ENCODE peak calls at places on chromosomes 2 and 18, in four cellular contexts. V is K562, H is HL-60, M is GM12878. A is an unnamed sample.

GRCh38 chr2:44679584-44679983 is 261.9 kb upstream of the SIX3 start:
- DNase-seq in V (no peak), M (no peak), H (no peak), A (no peak)

GRCh38 chr18:42925036-42925435 is 190.4 kb downstream of the RIT2 start:
- DNase-seq in M (no peak), V (no peak), H (no peak), A (no peak)

GRCh38 chr2:65612654-65613053 is 180.3 kb upstream of the SPRED2 start:
- DNase-seq in H (no peak), M (no peak), V (no peak), A (no peak)

GRCh38 chr2:100935372-100935752 is 66.7 kb upstream of the RPL31 start:
- DNase-seq in M (no peak), V (no peak), H (no peak), A (no peak)

GRCh38 chr2:200360364-200360763 is 53.9 kb downstream of the SPATS2L start:
- DNase-seq in V (no peak), M (no peak), H (no peak), A (no peak)

GRCh38 chr2:70946832-70947442 is 11.2 kb downstream of the ATP6V1B1 start:
- DNase-seq in H (no peak), V (peak), M (no peak), A (no peak)

GRCh38 chr18:10269226-10269625 is 185.2 kb upstream of the APCDD1 start:
- DNase-seq in M (no peak), H (no peak), V (no peak), A (no peak)

GRCh38 chr2:168961450-168962229 is 60.5 kb downstream of the G6PC2 start:
- DNase-seq in V (peak), H (peak), M (peak), A (no peak)

GRCh38 chr2:68722712-68723111 is 11.9 kb upstream of the ARHGAP25 start:
- DNase-seq in M (no peak), H (no peak), V (peak), A (no peak)
- TF ChIP-seq SPI1 in M (no peak), H (no peak), V (no peak), A (no peak)

GRCh38 chr2:219289537-219290361 is 10.6 kb downstream of the DNAJB2 start:
- DNase-seq in H (no peak), V (no peak), M (no peak), A (no peak)
- TF ChIP-seq POLR2AphosphoS5 in H (no peak), V (no peak), M (no peak), A (no peak)

DNA sequence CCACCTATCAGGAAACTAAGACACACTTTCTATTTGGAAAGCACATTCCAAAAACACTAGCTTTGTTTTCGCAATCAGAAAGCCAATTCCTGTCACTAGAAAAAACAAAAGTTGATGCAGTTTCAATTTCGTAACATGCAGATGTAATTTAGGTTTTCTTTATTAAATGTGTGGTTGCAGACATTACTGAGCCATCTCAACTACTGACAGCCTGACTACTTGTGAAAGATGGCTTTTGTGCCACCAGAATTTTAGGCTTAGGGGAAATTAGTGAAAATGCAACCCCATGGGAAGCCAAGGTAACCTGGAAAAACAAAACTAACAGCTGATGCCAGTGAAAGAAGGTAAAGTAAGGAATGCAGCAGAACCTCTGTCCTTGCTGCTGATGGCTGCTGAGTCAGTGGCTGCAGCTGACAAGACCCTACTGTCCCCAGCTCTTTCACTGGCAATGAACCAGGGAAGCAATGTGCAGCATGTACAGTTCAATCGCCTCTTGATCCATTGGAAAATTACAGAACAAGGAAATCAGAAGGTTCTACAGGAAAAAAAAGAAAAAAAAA is 34.9 kb downstream of the FEZ2 start:
- DNase-seq in V (no peak), M (no peak), H (no peak), A (no peak)
- TF ChIP-seq SPI1 in V (no peak), M (no peak), H (no peak), A (no peak)

GRCh38 chr18:22189431-22189830 is 20.0 kb downstream of the GATA6 start:
- DNase-seq in V (no peak), M (no peak), H (no peak), A (no peak)

GRCh38 chr18:22188551-22189267 is 19.3 kb downstream of the GATA6 start:
- DNase-seq in H (no peak), M (no peak), V (no peak), A (no peak)

GRCh38 chr18:22193466-22193865 is 24.1 kb downstream of the GATA6 start:
- DNase-seq in M (no peak), H (no peak), V (no peak), A (no peak)

GRCh38 chr18:22191986-22192385 is 22.6 kb downstream of the GATA6 start:
- DNase-seq in H (no peak), V (no peak), M (no peak), A (no peak)

GRCh38 chr18:22191346-22191710 is 21.9 kb downstream of the GATA6 start:
- DNase-seq in H (no peak), M (no peak), V (no peak), A (no peak)
- TF ChIP-seq POLR2AphosphoS5 in H (no peak), M (no peak), V (no peak), A (no peak)

GRCh38 chr2:24853046-24853445 is 59.8 kb downstream of the CENPO start:
- DNase-seq in H (no peak), V (no peak), M (no peak), A (no peak)
- TF ChIP-seq SPI1 in H (no peak), V (no peak), M (no peak), A (no peak)

A was measured in GM12891.